ENCODE peak calls at places on chromosomes 3 and 15, in four cellular contexts. Y, O, D and Z are unnamed samples.

GRCh38 chr15:65332662-65333440 is 28.4 kb downstream of the RNU5B-1 start:
- DNase-seq in Y (no peak), O (no peak), D (no peak), Z (no peak)

GRCh38 chr15:94582368-94582767 is 351.0 kb downstream of the MCTP2 start:
- DNase-seq in Y (peak), O (peak), D (peak), Z (peak)

GRCh38 chr3:20574746-20575145 is 388.7 kb upstream of the SGO1 start:
- DNase-seq in Y (no peak), O (no peak), D (no peak), Z (no peak)

GRCh38 chr15:67832031-67832551 is 6.8 kb downstream of the SKOR1 start:
- DNase-seq in Y (no peak), O (no peak), D (no peak), Z (no peak)

GRCh38 chr3:160287666-160288065 is 62.4 kb downstream of the C3orf80 start:
- DNase-seq in Y (no peak), O (no peak), D (no peak), Z (no peak)

GRCh38 chr3:38354588-38355344 is 8.2 kb downstream of the XYLB start:
- DNase-seq in Y (no peak), O (no peak), D (no peak), Z (no peak)

GRCh38 chr3:64161481-64161952 is 63.7 kb downstream of the PRICKLE2 start:
- DNase-seq in Y (no peak), O (peak), D (no peak), Z (no peak)

GRCh38 chr3:16207031-16207430 is 32.6 kb downstream of the GALNT15 start:
- DNase-seq in Y (no peak), O (no peak), D (no peak), Z (no peak)

GRCh38 chr3:15815696-15816095 is 17.9 kb upstream of the ANKRD28 start:
- DNase-seq in Y (no peak), O (peak), D (peak), Z (no peak)

GRCh38 chr3:14505001-14505802 is 34.9 kb downstream of the GRIP2 start:
- DNase-seq in Y (no peak), O (no peak), D (no peak), Z (no peak)

GRCh38 chr3:50611464-50612233 is at the start of gene CISH:
- DNase-seq in Y (peak), O (peak), D (no peak), Z (no peak)

GRCh38 chr15:37792351-37792750 is 142.1 kb upstream of the TMCO5A start:
- DNase-seq in Y (no peak), O (no peak), D (no peak), Z (no peak)

DNA sequence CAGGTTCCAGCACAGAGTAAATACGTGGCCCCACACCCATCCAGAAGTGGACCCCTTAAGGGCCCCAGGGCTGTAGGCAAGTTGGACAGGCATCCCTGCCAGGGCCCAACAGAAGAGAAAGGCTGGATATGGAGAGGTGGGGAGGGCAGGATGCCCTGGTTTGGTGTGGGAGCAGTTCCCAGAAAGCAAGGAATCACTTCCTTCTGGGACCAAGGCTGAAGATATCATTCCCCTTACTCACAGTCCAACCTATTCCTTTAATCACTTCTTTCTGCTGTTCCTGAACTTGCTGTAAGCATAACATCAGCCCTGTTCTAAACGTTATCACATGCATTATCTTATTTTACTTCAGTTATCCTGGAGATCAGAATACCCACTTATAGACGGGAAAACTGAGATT is 6.1 kb upstream of the MESP2 start:
- DNase-seq in Y (no peak), O (no peak), D (no peak), Z (no peak)
- TF ChIP-seq TCF7L2 in Y (no peak), O (no peak), D (no peak), Z (no peak)

DNA sequence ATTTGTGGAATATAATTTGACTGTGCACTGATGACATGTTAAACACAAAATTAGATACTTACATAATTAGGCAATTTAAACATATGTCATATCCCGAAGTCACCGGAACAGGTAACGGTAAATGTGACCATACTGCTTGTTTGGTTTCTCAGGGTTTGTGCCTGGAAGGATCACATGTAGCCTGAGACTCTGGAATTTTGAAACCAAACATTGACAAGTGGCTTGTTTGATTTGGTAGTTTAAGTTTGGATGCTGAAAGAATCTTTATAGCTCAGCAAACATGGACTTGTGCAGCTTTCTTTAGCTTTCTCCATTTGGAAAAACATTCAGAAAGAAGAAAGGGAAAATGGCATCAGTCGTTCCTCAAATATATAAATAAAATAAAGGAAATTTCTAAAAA is 266.3 kb upstream of the C2CD4B start:
- DNase-seq in Y (no peak), O (peak), D (no peak), Z (no peak)
- TF ChIP-seq TCF7L2 in Y (no peak), O (no peak), D (no peak), Z (no peak)

DNA sequence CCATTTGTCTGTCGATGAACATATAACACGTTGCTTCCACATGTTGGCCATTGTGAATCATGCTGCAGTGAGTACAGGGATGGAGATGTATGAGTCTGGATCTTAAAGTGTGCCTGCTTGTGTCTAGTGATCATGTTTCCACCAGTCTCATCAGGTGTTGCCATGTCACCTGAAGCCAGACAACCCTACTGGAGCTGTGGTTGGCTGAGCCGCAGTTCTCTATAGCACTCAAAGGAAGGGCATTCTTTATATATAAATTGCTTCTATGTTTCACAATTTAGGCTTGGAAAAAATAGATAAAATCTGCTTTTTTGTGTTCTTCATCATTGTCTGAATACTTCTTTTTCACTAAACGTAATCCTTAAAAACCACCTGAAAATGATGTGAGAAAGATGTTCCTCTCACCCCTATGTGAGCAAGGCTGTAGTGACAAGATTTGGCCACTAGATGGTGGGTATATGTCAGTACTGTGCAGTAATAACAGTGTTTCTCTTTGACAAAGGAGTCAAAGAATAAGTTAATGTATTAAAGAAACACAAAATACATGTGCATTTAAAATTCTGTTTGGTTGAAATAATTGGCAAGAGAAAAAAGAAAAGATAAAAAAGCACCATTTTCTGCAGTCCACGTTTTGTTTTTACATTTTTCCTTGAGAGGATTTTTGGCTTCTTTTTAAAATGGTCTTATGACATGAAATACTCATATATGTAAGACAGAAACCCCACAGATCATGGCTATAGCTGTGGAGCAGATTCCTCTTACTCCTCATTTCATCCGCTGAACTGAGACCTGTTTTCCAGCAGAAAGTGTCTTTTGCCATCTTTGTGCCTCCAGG is 394.5 kb upstream of the DPPA4 start:
- DNase-seq in Y (peak), O (peak), D (peak), Z (peak)
- TF ChIP-seq TCF7L2 in Y (no peak), O (no peak), D (no peak), Z (no peak)

GRCh38 chr3:194095902-194096301 is 40.0 kb upstream of the HES1 start:
- DNase-seq in Y (no peak), O (no peak), D (no peak), Z (no peak)
- TF ChIP-seq TCF7L2 in Y (no peak), O (no peak), D (no peak), Z (no peak)

GRCh38 chr3:184568918-184569829 is 7.6 kb downstream of the EPHB3 start:
- DNase-seq in Y (peak), O (no peak), D (no peak), Z (no peak)
- TF ChIP-seq TCF7L2 in Y (no peak), O (no peak), D (peak), Z (peak)